ENCODE peak calls at places on chromosomes 7 and 10, in six cellular contexts. V is upper lobe of right lung, U is progenitor cell of endocrine pancreas, M is psoas muscle, S is H9, B is nephron progenitor cell. Y is an unnamed sample.

GRCh38 chr10:121195524-121195910 is 344.4 kb downstream of the WDR11 start:
- DNase-seq in V (no peak), U (no peak), M (no peak), S (no peak), B (no peak), Y (no peak)

GRCh38 chr10:72260588-72261322 is 13.0 kb upstream of the DDIT4 start:
- DNase-seq in V (peak), U (peak), M (peak), S (peak), B (peak), Y (peak)

GRCh38 chr7:104482362-104483042 is 154.1 kb downstream of the LHFPL3 start:
- DNase-seq in V (no peak), U (no peak), M (no peak), S (no peak), B (no peak), Y (no peak)

GRCh38 chr7:41005381-41005901 is 697.4 kb downstream of the INHBA start:
- DNase-seq in V (no peak), U (no peak), M (no peak), S (no peak), B (no peak), Y (no peak)

GRCh38 chr7:89264126-89264525 is 468.6 kb upstream of the TEX47 start:
- DNase-seq in V (no peak), U (no peak), M (no peak), S (no peak), B (no peak), Y (no peak)

GRCh38 chr10:125911145-125911544 is 14.8 kb downstream of the FANK1 start:
- DNase-seq in V (no peak), U (no peak), M (no peak), S (no peak), B (no peak), Y (no peak)

GRCh38 chr10:84406592-84406991 is 78.2 kb downstream of the CCSER2 start:
- DNase-seq in V (no peak), U (no peak), M (no peak), S (no peak), B (no peak), Y (no peak)

GRCh38 chr10:133260895-133261725 is 15.6 kb downstream of the ADAM8 start:
- DNase-seq in V (peak), U (no peak), M (peak), S (no peak), B (peak), Y (peak)

GRCh38 chr10:131748831-131749766 is 151.7 kb upstream of the PPP2R2D start:
- DNase-seq in V (no peak), U (no peak), M (peak), S (no peak), B (no peak), Y (no peak)

GRCh38 chr10:6191569-6191968 is 11.2 kb upstream of the PFKFB3 start:
- DNase-seq in V (peak), U (no peak), M (peak), S (no peak), B (no peak), Y (no peak)

GRCh38 chr7:64882341-64883112 is 20.5 kb upstream of the ZNF273 start:
- DNase-seq in V (peak), U (no peak), M (peak), S (peak), B (no peak), Y (no peak)

GRCh38 chr10:36441557-36441956 is 683.8 kb upstream of the ANKRD30A start:
- DNase-seq in V (no peak), U (no peak), M (no peak), S (no peak), B (no peak), Y (no peak)

GRCh38 chr7:97004237-97004930 is 969 bp upstream of the DLX6 start:
- DNase-seq in V (no peak), U (no peak), M (no peak), S (no peak), B (no peak), Y (no peak)

GRCh38 chr7:3095046-3095445 is 51.4 kb upstream of the CARD11 start:
- DNase-seq in V (no peak), U (no peak), M (no peak), S (no peak), B (no peak), Y (no peak)

GRCh38 chr10:115606081-115606480 is 512.9 kb downstream of the ATRNL1 start:
- DNase-seq in V (no peak), U (no peak), M (no peak), S (no peak), B (no peak), Y (no peak)

GRCh38 chr7:23490357-23491131 is 20.3 kb upstream of the IGF2BP3 start:
- DNase-seq in V (peak), U (no peak), M (peak), S (no peak), B (no peak), Y (no peak)

GRCh38 chr7:127550247-127550646 is 35.1 kb downstream of the GCC1 start:
- DNase-seq in V (no peak), U (no peak), M (no peak), S (no peak), B (no peak), Y (no peak)

DNA sequence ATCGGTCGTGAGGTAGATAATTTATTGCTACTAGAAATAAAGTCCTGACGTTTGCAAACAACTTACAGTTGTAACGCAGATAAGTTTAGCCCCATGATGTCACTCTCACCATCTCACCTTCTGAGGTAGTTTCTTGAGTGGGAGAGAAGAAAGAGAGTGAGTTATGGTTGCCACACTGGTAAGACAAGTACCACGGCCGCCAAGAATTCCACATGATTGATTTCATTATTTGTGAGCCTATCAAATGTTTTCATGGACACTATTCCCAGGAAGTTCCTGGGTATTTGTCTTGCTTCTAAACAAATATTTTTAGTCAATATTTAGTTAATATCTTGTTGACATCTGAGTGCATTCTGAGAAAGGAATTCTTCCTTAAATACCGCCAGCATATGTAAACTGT is 339.4 kb upstream of the KIAA1217 start:
- DNase-seq in V (no peak), U (no peak), M (no peak), S (no peak), B (no peak), Y (no peak)
- TF ChIP-seq CTCF in V (no peak), U (no peak), M (no peak), S (no peak), B (no peak), Y (no peak)

GRCh38 chr7:12684733-12685132 is 2.7 kb upstream of the ARL4A start:
- DNase-seq in V (no peak), U (no peak), M (no peak), S (no peak), B (no peak), Y (no peak)

GRCh38 chr7:12685550-12685949 is 1.9 kb upstream of the ARL4A start:
- DNase-seq in V (no peak), U (peak), M (no peak), S (peak), B (peak), Y (peak)

GRCh38 chr7:12687213-12688171 is at the start of gene ARL4A:
- DNase-seq in V (peak), U (peak), M (peak), S (peak), B (peak), Y (peak)

GRCh38 chr7:12686234-12686893 is 1.1 kb upstream of the ARL4A start:
- DNase-seq in V (peak), U (peak), M (peak), S (peak), B (peak), Y (peak)

GRCh38 chr7:12686894-12687212 is 580 bp upstream of the ARL4A start:
- DNase-seq in V (no peak), U (no peak), M (no peak), S (no peak), B (no peak), Y (no peak)
- TF ChIP-seq CTCF in V (no peak), U (peak), M (no peak), S (no peak), B (no peak), Y (peak)

GRCh38 chr7:1156782-1157535 is 3.0 kb downstream of the ZFAND2A start:
- DNase-seq in V (no peak), U (no peak), M (peak), S (no peak), B (no peak), Y (no peak)
- TF ChIP-seq CTCF in V (no peak), U (no peak), M (no peak), S (no peak), B (no peak), Y (no peak)

DNA sequence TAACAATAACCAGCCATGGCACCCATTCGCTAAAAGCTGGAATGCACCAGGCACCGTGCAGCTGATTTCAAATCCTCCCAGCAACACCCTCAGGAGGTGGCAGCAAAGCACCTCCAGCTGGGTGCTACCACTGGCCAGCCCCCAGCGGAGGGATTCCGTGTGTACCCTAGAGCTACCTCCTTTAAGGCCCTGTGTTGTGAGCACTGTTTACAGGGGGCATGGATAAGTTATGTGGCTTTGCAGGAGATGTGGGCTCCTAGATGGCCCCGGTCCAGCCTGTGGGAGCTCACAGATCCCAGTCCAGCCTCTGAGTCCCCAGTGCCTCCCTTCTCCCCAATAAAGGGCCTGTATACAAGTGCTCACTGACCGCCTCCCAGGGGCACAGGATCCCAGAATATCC is 27.1 kb downstream of the TNRC18 start:
- DNase-seq in V (peak), U (no peak), M (no peak), S (no peak), B (no peak), Y (no peak)
- TF ChIP-seq CTCF in V (peak), U (no peak), M (no peak), S (no peak), B (no peak), Y (no peak)

GRCh38 chr10:92530421-92530820 is 43.5 kb downstream of the IDE start:
- DNase-seq in V (no peak), U (no peak), M (no peak), S (no peak), B (no peak), Y (no peak)

GRCh38 chr10:92531132-92531531 is 42.8 kb downstream of the IDE start:
- DNase-seq in V (no peak), U (no peak), M (no peak), S (no peak), B (no peak), Y (no peak)

GRCh38 chr10:92523639-92524038 is 50.3 kb downstream of the IDE start:
- DNase-seq in V (no peak), U (no peak), M (no peak), S (no peak), B (no peak), Y (no peak)

DNA sequence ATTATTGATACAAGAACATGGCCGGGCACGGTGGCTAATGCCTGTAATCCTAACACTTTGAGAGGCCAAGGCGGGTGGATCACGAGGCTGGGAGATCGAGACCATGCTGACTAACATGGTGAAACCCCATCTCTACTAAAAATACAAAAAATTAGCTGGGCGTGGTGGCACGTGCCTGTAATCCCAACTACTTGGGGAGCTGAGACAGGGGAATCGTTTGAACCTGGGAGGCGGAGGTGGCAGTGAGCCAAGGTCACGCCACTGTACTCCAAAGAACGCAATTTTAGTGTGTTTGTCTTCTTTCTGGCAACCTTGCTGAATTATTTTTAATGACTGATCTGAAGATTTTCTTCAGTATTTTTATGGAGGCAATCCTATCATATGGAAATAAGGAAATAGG is 46.2 kb downstream of the IDE start:
- DNase-seq in V (no peak), U (no peak), M (no peak), S (no peak), B (no peak), Y (no peak)
- TF ChIP-seq CTCF in V (no peak), U (no peak), M (no peak), S (no peak), B (no peak), Y (no peak)

GRCh38 chr10:70903262-70903921 is 15.0 kb upstream of the PCBD1 start:
- DNase-seq in V (no peak), U (peak), M (peak), S (peak), B (peak), Y (peak)
- TF ChIP-seq CTCF in V (peak), U (peak), M (peak), S (peak), B (peak), Y (peak)

GRCh38 chr7:140646931-140647647 is 6.5 kb upstream of the DENND2A start:
- DNase-seq in V (peak), U (no peak), M (peak), S (peak), B (peak), Y (peak)

GRCh38 chr7:140643416-140643815 is 2.8 kb upstream of the DENND2A start:
- DNase-seq in V (peak), U (no peak), M (no peak), S (no peak), B (no peak), Y (no peak)

GRCh38 chr7:140640727-140641531 is at the start of gene DENND2A:
- DNase-seq in V (peak), U (peak), M (peak), S (peak), B (peak), Y (peak)

GRCh38 chr7:140641532-140642191 is 1.0 kb upstream of the DENND2A start:
- DNase-seq in V (no peak), U (no peak), M (peak), S (peak), B (no peak), Y (no peak)

GRCh38 chr7:140645166-140645565 is 4.6 kb upstream of the DENND2A start:
- DNase-seq in V (peak), U (no peak), M (no peak), S (peak), B (no peak), Y (no peak)
- TF ChIP-seq CTCF in V (peak), U (peak), M (no peak), S (peak), B (peak), Y (peak)

GRCh38 chr10:97903128-97904025 is 53.7 kb downstream of the GOLGA7B start:
- DNase-seq in V (no peak), U (no peak), M (no peak), S (no peak), B (no peak), Y (no peak)
- TF ChIP-seq CTCF in V (no peak), U (no peak), M (no peak), S (peak), B (no peak), Y (no peak)

GRCh38 chr7:157408258-157409101 is 71.7 kb downstream of the DNAJB6 start:
- DNase-seq in V (peak), U (no peak), M (no peak), S (no peak), B (no peak), Y (no peak)

GRCh38 chr7:157409149-157409752 is 72.4 kb downstream of the DNAJB6 start:
- DNase-seq in V (no peak), U (no peak), M (no peak), S (peak), B (no peak), Y (no peak)

GRCh38 chr7:157406971-157407370 is 70.2 kb downstream of the DNAJB6 start:
- DNase-seq in V (peak), U (no peak), M (no peak), S (no peak), B (no peak), Y (no peak)

GRCh38 chr7:157405914-157406810 is 69.4 kb downstream of the DNAJB6 start:
- DNase-seq in V (peak), U (no peak), M (peak), S (no peak), B (no peak), Y (no peak)

GRCh38 chr7:157407512-157408257 is 70.9 kb downstream of the DNAJB6 start:
- DNase-seq in V (peak), U (no peak), M (no peak), S (no peak), B (no peak), Y (no peak)
- TF ChIP-seq CTCF in V (no peak), U (no peak), M (no peak), S (no peak), B (no peak), Y (no peak)

DNA sequence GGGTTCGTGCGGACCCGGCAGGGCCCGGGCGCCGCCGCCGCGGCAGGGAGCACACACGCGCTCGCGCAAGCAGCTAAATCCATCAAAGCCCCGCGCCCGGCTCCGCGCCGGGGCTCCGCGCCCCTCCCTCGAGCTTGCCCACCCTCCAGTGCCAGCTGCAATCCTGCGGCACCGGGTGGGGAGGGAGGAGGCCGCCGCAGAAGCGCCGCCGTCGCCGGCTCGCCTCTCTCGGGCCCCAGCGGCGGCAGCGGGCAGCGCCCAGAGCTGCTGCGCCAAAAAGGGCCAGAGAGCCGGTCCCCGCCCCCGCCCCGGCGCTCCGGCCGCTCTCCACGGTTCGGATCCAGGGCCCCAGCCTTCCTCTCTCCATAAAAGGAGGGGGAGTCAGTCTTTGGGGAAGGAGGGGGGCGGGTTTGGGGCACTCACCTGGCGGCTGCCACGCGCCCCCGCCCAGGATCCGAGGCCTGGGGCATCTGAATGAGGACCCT is 370 bp upstream of the PDGFA start:
- DNase-seq in V (peak), U (peak), M (peak), S (peak), B (peak), Y (peak)
- TF ChIP-seq CTCF in V (peak), U (peak), M (peak), S (peak), B (peak), Y (peak)

Y was measured in neural crest cell.